ENCODE peak calls at places on chromosomes 1 and 21, in five cellular contexts. G is pancreas, Y is heart right ventricle, H is heart left ventricle, E is ovary. T is an unnamed sample.
A peak's percentile ranks its signal among the peaks of the same experiment; 100 is the strongest.

GRCh38 chr1:248268178-248268577 is 9.6 kb downstream of the OR2T33 start:
- DNase-seq in G (no peak), Y (no peak), H (no peak), E (no peak), T (no peak)

GRCh38 chr1:208000504-208000903 is 89.6 kb upstream of the CD34 start:
- DNase-seq in G (no peak), Y (no peak), H (no peak), E (no peak), T (no peak)

GRCh38 chr1:47479664-47480063 is 41.8 kb downstream of the FOXD2 start:
- DNase-seq in G (no peak), Y (no peak), H (no peak), E (no peak), T (peak; percentile 40)

GRCh38 chr1:24156542-24157260 is 13.8 kb upstream of the IL22RA1 start:
- DNase-seq in G (no peak), Y (no peak), H (no peak), E (no peak), T (no peak)

GRCh38 chr1:160800645-160801408 is 4.9 kb downstream of the LY9 start:
- DNase-seq in G (no peak), Y (no peak), H (no peak), E (no peak), T (no peak)

GRCh38 chr1:53266038-53266437 is 27.7 kb upstream of the MAGOH start:
- DNase-seq in G (no peak), Y (no peak), H (no peak), E (no peak), T (no peak)

GRCh38 chr1:188762344-188762743 is 1715.3 kb downstream of the BRINP3 start:
- DNase-seq in G (no peak), Y (no peak), H (no peak), E (no peak), T (no peak)

GRCh38 chr1:111587509-111588174 is 31.9 kb upstream of the RAP1A start:
- DNase-seq in G (no peak), Y (no peak), H (no peak), E (no peak), T (no peak)

GRCh38 chr1:11042995-11043874 is 3.8 kb downstream of the MASP2 start:
- DNase-seq in G (no peak), Y (no peak), H (no peak), E (no peak), T (no peak)

GRCh38 chr1:111792249-111792648 is 36.5 kb downstream of the DDX20 start:
- DNase-seq in G (no peak), Y (no peak), H (no peak), E (no peak), T (no peak)

GRCh38 chr1:150548632-150549495 is at the start of gene ADAMTSL4:
- DNase-seq in G (no peak), Y (no peak), H (no peak), E (peak; percentile 73), T (no peak)

GRCh38 chr1:110309139-110309538 is 30.0 kb upstream of the RBM15 start:
- DNase-seq in G (no peak), Y (no peak), H (no peak), E (no peak), T (no peak)

GRCh38 chr1:111690306-111690617 is 48.9 kb downstream of the INKA2 start:
- DNase-seq in G (peak; percentile 44), Y (peak; percentile 67), H (peak; percentile 69), E (peak; percentile 54), T (no peak)

GRCh38 chr1:28509705-28510349 is 4.0 kb downstream of the RCC1 start:
- DNase-seq in G (no peak), Y (no peak), H (no peak), E (no peak), T (no peak)

GRCh38 chr21:34728479-34728878 is 59.7 kb downstream of the CLIC6 start:
- DNase-seq in G (peak; percentile 72), Y (no peak), H (no peak), E (no peak), T (no peak)

GRCh38 chr1:83854456-83854855 is 144.5 kb downstream of the TTLL7 start:
- DNase-seq in G (no peak), Y (no peak), H (no peak), E (no peak), T (no peak)

GRCh38 chr1:91171906-91172305 is 150.1 kb upstream of the ZNF644 start:
- DNase-seq in G (no peak), Y (no peak), H (no peak), E (no peak), T (no peak)

GRCh38 chr1:158931055-158931737 is at the start of gene PYHIN1:
- DNase-seq in G (no peak), Y (no peak), H (no peak), E (no peak), T (no peak)

GRCh38 chr1:33050221-33051076 is 13.8 kb upstream of the AK2 start:
- DNase-seq in G (no peak), Y (no peak), H (no peak), E (no peak), T (no peak)

GRCh38 chr1:223363057-223363855 is 720 bp downstream of the SUSD4 start:
- DNase-seq in G (peak; percentile 49), Y (peak; percentile 52), H (peak; percentile 60), E (peak; percentile 63), T (peak; percentile 33)

GRCh38 chr21:41289431-41289830 is 27.2 kb upstream of the FAM3B start:
- DNase-seq in G (no peak), Y (no peak), H (no peak), E (no peak), T (no peak)

GRCh38 chr1:201851949-201852348 is 23.0 kb downstream of the IPO9 start:
- DNase-seq in G (no peak), Y (no peak), H (no peak), E (no peak), T (no peak)

GRCh38 chr21:26795398-26795790 is 49.8 kb downstream of the ADAMTS1 start:
- DNase-seq in G (no peak), Y (no peak), H (no peak), E (no peak), T (no peak)

DNA sequence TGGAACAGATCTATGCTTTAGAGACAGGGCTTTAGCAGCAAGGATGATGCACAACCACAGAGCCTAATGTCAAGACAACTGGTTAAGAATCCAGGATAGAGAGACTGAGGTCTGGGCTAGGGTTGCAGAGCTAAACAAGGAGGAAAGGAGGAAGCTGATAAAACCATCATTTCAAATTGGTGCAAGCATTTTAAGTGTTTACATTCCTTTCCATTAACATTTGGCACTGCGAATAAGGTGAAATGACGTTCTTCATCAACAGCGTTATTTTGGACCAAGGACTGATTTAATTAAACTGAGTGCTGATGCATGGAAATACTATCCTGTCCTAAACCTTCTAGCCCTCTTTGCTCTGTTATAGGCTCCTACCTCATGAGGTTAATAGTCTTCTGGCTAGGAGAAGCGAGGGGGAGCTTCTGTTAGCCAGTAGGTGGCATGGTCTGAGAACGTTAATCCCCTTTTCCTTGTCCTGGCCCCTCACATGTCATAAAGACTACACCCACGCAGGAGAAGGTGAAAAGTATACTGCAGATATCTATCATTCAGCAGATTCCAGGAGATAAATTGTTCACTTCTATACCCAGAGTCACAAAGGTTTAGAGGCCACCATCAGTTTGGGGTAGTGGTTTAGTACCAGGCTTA is 7.6 kb upstream of the C1orf21 start:
- DNase-seq in G (no peak), Y (no peak), H (no peak), E (no peak), T (no peak)
- TF ChIP-seq CTCF in G (no peak), Y (peak; percentile 7), H (peak; percentile 18), E (no peak), T (no peak)

GRCh38 chr1:178344513-178345077 is 152.2 kb downstream of the CLEC20A start:
- DNase-seq in G (no peak), Y (peak; percentile 29), H (no peak), E (no peak), T (no peak)

GRCh38 chr1:178339834-178340233 is 156.9 kb downstream of the CLEC20A start:
- DNase-seq in G (no peak), Y (no peak), H (no peak), E (no peak), T (no peak)

GRCh38 chr1:178345238-178345637 is 151.5 kb downstream of the CLEC20A start:
- DNase-seq in G (no peak), Y (no peak), H (no peak), E (no peak), T (no peak)

GRCh38 chr1:178337091-178337726 is 159.6 kb downstream of the CLEC20A start:
- DNase-seq in G (no peak), Y (no peak), H (no peak), E (no peak), T (no peak)

DNA sequence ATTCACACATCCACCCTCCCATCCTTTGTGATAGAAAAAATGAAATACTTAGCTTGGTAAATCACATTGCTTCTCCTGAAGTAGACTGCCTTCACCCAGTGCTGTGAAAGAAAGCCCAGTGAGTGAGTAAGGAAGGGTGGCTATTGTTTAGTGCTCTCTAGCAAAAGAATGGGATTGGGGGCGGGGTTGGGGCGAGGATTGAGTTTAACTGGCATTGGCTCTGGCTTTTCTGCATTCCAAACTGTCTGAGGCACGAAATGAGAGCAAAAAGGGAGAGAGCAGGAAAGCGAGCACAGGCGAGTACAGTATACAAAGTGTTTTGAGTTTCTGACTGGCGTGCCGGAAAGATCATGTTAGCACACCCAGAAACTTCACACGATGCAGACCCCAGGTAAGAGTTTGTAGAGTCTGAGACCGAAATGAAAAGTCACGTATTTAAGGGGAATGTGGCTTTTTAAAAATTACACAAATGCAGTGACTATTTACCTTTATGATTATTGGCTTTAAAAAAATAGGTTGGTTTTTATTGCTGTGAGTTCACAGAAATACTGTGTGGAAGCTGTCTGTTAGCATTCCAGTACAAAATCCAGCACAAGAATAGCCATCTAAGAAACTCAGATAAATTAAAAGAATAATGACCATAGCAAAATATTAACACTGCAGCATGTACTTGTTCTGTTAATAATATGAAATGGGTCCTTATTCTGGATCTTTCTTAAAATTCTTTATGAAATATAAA is 155.4 kb downstream of the CLEC20A start:
- DNase-seq in G (peak; percentile 46), Y (peak; percentile 76), H (peak; percentile 60), E (no peak), T (peak; percentile 72)
- H3K4me3 ChIP-seq in G (peak overlapping the region; percentile 2), Y (peak overlapping the region; percentile 21), H (peak overlapping the region; percentile 50), E (peak overlapping the region; percentile 8), T (no peak overlapping the region)

DNA sequence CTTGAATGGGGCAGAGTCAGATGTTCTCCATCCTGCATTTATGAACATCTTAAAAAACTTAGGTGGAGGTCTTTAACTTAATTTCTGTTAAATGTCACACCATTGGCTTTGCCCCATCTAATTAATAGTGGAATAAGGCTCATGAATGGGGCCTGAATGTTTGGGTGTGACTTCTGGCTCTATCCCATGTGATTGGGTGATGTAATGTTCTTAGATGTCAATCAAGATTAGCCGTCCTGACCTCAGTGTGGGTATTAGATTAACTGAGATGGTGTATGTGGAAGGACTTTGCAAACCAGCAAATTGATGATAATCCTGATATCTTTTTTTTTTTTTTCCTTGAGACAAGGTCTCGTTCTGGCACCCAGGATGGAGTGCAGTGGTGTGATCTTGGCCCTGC is 38.1 kb downstream of the C1orf21 start:
- DNase-seq in G (no peak), Y (no peak), H (no peak), E (no peak), T (no peak)
- H3K4me1 ChIP-seq in G (no peaks in the 10 kb centered on the region), Y (peaks cover 72% of the 10 kb centered on the region), H (peaks cover 65% of the 10 kb centered on the region), E (peaks cover 1% of the 10 kb centered on the region), T (peaks cover 35% of the 10 kb centered on the region)

GRCh38 chr1:175222296-175222938 is 29.8 kb upstream of the KIAA0040 start:
- DNase-seq in G (no peak), Y (no peak), H (no peak), E (no peak), T (no peak)

GRCh38 chr1:175219774-175220173 is 27.2 kb upstream of the KIAA0040 start:
- DNase-seq in G (no peak), Y (peak; percentile 16), H (no peak), E (no peak), T (no peak)

GRCh38 chr1:175218786-175219447 is 26.3 kb upstream of the KIAA0040 start:
- DNase-seq in G (no peak), Y (no peak), H (no peak), E (no peak), T (no peak)

GRCh38 chr1:175220853-175221547 is 28.4 kb upstream of the KIAA0040 start:
- DNase-seq in G (no peak), Y (no peak), H (no peak), E (no peak), T (no peak)

GRCh38 chr1:175221548-175222175 is 29.1 kb upstream of the KIAA0040 start:
- DNase-seq in G (peak; percentile 58), Y (peak; percentile 43), H (peak; percentile 56), E (peak; percentile 19), T (peak; percentile 51)
- TF ChIP-seq CTCF in G (no peak), Y (no peak), H (peak; percentile 24), E (no peak), T (no peak)

T was measured in mucosa of descending colon.